ENCODE peak calls at places on chromosomes 13 and 19, in five cellular contexts. One of them, this sample, is unnamed.

GRCh38 chr13:28322256-28322895 is 172.6 kb downstream of the FLT1 start:
- DNase-seq in RWPE1: no peak
- DNase-seq in pancreas: no peak
- DNase-seq in right atrium auricular region: no peak
- DNase-seq in stomach: no peak
- DNase-seq in this sample: no peak

GRCh38 chr19:49157445-49158224 is at the start of gene TRPM4:
- DNase-seq in RWPE1: peak; percentile 84
- DNase-seq in pancreas: peak; percentile 96
- DNase-seq in right atrium auricular region: peak; percentile 93
- DNase-seq in stomach: peak; percentile 96
- DNase-seq in this sample: peak; percentile 31

GRCh38 chr13:103066079-103066880 is at the start of gene SLC10A2:
- DNase-seq in RWPE1: no peak
- DNase-seq in pancreas: no peak
- DNase-seq in right atrium auricular region: no peak
- DNase-seq in stomach: no peak
- DNase-seq in this sample: no peak

GRCh38 chr19:5580116-5580515 is 12.4 kb upstream of the TINCR start:
- DNase-seq in pancreas: no peak
- DNase-seq in right atrium auricular region: no peak
- DNase-seq in RWPE1: no peak
- DNase-seq in stomach: no peak
- DNase-seq in this sample: no peak

GRCh38 chr19:1261863-1262686 is 7.1 kb upstream of the CIRBP start:
- DNase-seq in stomach: peak; percentile 96
- DNase-seq in RWPE1: peak; percentile 60
- DNase-seq in pancreas: peak; percentile 99
- DNase-seq in right atrium auricular region: no peak
- DNase-seq in this sample: peak; percentile 23

GRCh38 chr13:104011505-104012270 is 945.5 kb upstream of the SLC10A2 start:
- DNase-seq in right atrium auricular region: no peak
- DNase-seq in pancreas: no peak
- DNase-seq in RWPE1: no peak
- DNase-seq in stomach: peak; percentile 31
- DNase-seq in this sample: no peak

GRCh38 chr19:36072081-36072480 is 17.4 kb downstream of the WDR62 start:
- DNase-seq in stomach: no peak
- DNase-seq in RWPE1: no peak
- DNase-seq in right atrium auricular region: no peak
- DNase-seq in pancreas: no peak
- DNase-seq in this sample: no peak

GRCh38 chr19:39997595-39998216 is 846 bp downstream of the ZNF546 start:
- DNase-seq in stomach: no peak
- DNase-seq in pancreas: no peak
- DNase-seq in RWPE1: no peak
- DNase-seq in right atrium auricular region: no peak
- DNase-seq in this sample: no peak

GRCh38 chr13:45219938-45220375 is 19.1 kb upstream of the KCTD4 start:
- DNase-seq in RWPE1: peak; percentile 86
- DNase-seq in stomach: no peak
- DNase-seq in pancreas: no peak
- DNase-seq in right atrium auricular region: no peak
- DNase-seq in this sample: no peak

GRCh38 chr13:83498486-83499190 is 383.6 kb downstream of the SLITRK1 start:
- DNase-seq in pancreas: no peak
- DNase-seq in RWPE1: peak; percentile 82
- DNase-seq in right atrium auricular region: no peak
- DNase-seq in stomach: no peak
- DNase-seq in this sample: no peak

GRCh38 chr13:50033696-50034095 is 18.5 kb downstream of the KCNRG start:
- DNase-seq in RWPE1: no peak
- DNase-seq in stomach: no peak
- DNase-seq in right atrium auricular region: no peak
- DNase-seq in pancreas: no peak
- DNase-seq in this sample: no peak

GRCh38 chr13:25881946-25882574 is 169.8 kb downstream of the SHISA2 start:
- DNase-seq in RWPE1: no peak
- DNase-seq in stomach: no peak
- DNase-seq in pancreas: no peak
- DNase-seq in right atrium auricular region: no peak
- DNase-seq in this sample: no peak

GRCh38 chr13:27130223-27131015 is 41.2 kb downstream of the USP12 start:
- DNase-seq in right atrium auricular region: no peak
- DNase-seq in stomach: no peak
- DNase-seq in pancreas: no peak
- DNase-seq in RWPE1: no peak
- DNase-seq in this sample: no peak

GRCh38 chr13:101447852-101448251 is 4.6 kb upstream of the ITGBL1 start:
- DNase-seq in right atrium auricular region: no peak
- DNase-seq in RWPE1: no peak
- DNase-seq in stomach: no peak
- DNase-seq in pancreas: no peak
- DNase-seq in this sample: no peak

GRCh38 chr19:3470500-3471128 is 9.7 kb downstream of the SMIM24 start:
- DNase-seq in stomach: no peak
- DNase-seq in pancreas: peak; percentile 49
- DNase-seq in right atrium auricular region: no peak
- DNase-seq in RWPE1: no peak
- DNase-seq in this sample: no peak

GRCh38 chr13:28611021-28611420 is 47.9 kb upstream of the POMP start:
- DNase-seq in stomach: no peak
- DNase-seq in right atrium auricular region: no peak
- DNase-seq in pancreas: no peak
- DNase-seq in RWPE1: no peak
- DNase-seq in this sample: no peak

GRCh38 chr13:105410602-105411001 is 1124.9 kb downstream of the EFNB2 start:
- DNase-seq in pancreas: peak; percentile 72
- DNase-seq in stomach: peak; percentile 67
- DNase-seq in right atrium auricular region: no peak
- DNase-seq in RWPE1: no peak
- DNase-seq in this sample: peak; percentile 61

GRCh38 chr13:110536006-110536693 is 25.4 kb downstream of the RAB20 start:
- DNase-seq in right atrium auricular region: no peak
- DNase-seq in pancreas: no peak
- DNase-seq in RWPE1: no peak
- DNase-seq in stomach: no peak
- DNase-seq in this sample: peak; percentile 38

GRCh38 chr13:109309625-109310363 is 476.6 kb downstream of the IRS2 start:
- DNase-seq in right atrium auricular region: no peak
- DNase-seq in pancreas: peak; percentile 34
- DNase-seq in stomach: peak; percentile 43
- DNase-seq in RWPE1: no peak
- DNase-seq in this sample: no peak

GRCh38 chr13:43293986-43294880 is 270.8 kb downstream of the DNAJC15 start:
- DNase-seq in stomach: no peak
- DNase-seq in RWPE1: no peak
- DNase-seq in pancreas: no peak
- DNase-seq in right atrium auricular region: no peak
- DNase-seq in this sample: no peak

GRCh38 chr19:1276620-1277007 is 1.3 kb downstream of the FAM174C start:
- DNase-seq in pancreas: no peak
- DNase-seq in right atrium auricular region: no peak
- DNase-seq in stomach: no peak
- DNase-seq in RWPE1: no peak
- DNase-seq in this sample: no peak

GRCh38 chr13:36154567-36155231 is 23.5 kb upstream of the DCLK1 start:
- DNase-seq in pancreas: no peak
- DNase-seq in stomach: no peak
- DNase-seq in RWPE1: no peak
- DNase-seq in right atrium auricular region: no peak
- DNase-seq in this sample: no peak

GRCh38 chr19:15934332-15935078 is at the start of gene CYP4F11:
- DNase-seq in stomach: peak; percentile 96
- DNase-seq in RWPE1: peak; percentile 89
- DNase-seq in pancreas: peak; percentile 98
- DNase-seq in right atrium auricular region: no peak
- DNase-seq in this sample: peak; percentile 45

GRCh38 chr13:79457390-79457789 is 23.6 kb upstream of the NDFIP2 start:
- DNase-seq in RWPE1: no peak
- DNase-seq in right atrium auricular region: no peak
- DNase-seq in pancreas: no peak
- DNase-seq in stomach: no peak
- DNase-seq in this sample: no peak

GRCh38 chr13:79457948-79458347 is 23.0 kb upstream of the NDFIP2 start:
- DNase-seq in RWPE1: peak; percentile 27
- DNase-seq in pancreas: no peak
- DNase-seq in stomach: no peak
- DNase-seq in right atrium auricular region: no peak
- DNase-seq in this sample: no peak

GRCh38 chr13:79455331-79455730 is 25.6 kb upstream of the NDFIP2 start:
- DNase-seq in RWPE1: no peak
- DNase-seq in right atrium auricular region: no peak
- DNase-seq in stomach: no peak
- DNase-seq in pancreas: no peak
- DNase-seq in this sample: no peak

GRCh38 chr13:79456656-79457365 is 24.1 kb upstream of the NDFIP2 start:
- DNase-seq in stomach: no peak
- DNase-seq in right atrium auricular region: no peak
- DNase-seq in RWPE1: no peak
- DNase-seq in pancreas: no peak
- DNase-seq in this sample: no peak

DNA sequence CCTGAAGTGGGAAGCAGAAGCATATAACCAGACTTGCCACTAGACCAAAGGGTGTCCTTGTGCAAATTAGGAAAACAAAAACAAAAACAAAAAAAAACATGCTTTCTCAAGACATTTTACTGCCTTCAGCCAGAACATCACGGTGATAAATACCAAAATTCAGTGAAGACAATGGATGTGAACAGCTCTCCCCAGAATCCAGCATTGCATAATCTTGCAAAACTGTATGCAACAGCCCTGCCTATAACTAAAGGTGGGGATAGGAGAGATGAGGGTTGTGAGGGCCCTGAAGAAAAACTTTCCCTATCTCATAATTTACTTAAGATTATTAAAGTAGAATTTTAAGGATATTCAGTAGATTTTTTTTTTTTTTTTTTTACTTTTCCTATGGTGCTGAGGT is 24.9 kb upstream of the NDFIP2 start:
- DNase-seq in RWPE1: no peak
- DNase-seq in pancreas: no peak
- DNase-seq in right atrium auricular region: no peak
- DNase-seq in stomach: no peak
- DNase-seq in this sample: no peak
- H3K27ac ChIP-seq in RWPE1: no peak overlapping the region
- H3K27ac ChIP-seq in pancreas: no peak overlapping the region
- H3K27ac ChIP-seq in right atrium auricular region: no peak overlapping the region
- H3K27ac ChIP-seq in stomach: no peak overlapping the region
- H3K27ac ChIP-seq in this sample: no peak overlapping the region

GRCh38 chr13:40985596-40986327 is 33.4 kb downstream of the ELF1 start:
- DNase-seq in RWPE1: no peak
- DNase-seq in stomach: no peak
- DNase-seq in right atrium auricular region: no peak
- DNase-seq in pancreas: no peak
- DNase-seq in this sample: no peak
- H3K27ac ChIP-seq in RWPE1: no peak overlapping the region
- H3K27ac ChIP-seq in stomach: peak overlapping the region; percentile 78
- H3K27ac ChIP-seq in right atrium auricular region: peak overlapping the region; percentile 83
- H3K27ac ChIP-seq in pancreas: peak overlapping the region; percentile 83
- H3K27ac ChIP-seq in this sample: peak overlapping the region; percentile 72

GRCh38 chr13:40599146-40599545 is 67.3 kb downstream of the FOXO1 start:
- DNase-seq in stomach: no peak
- DNase-seq in RWPE1: no peak
- DNase-seq in pancreas: no peak
- DNase-seq in right atrium auricular region: no peak
- DNase-seq in this sample: no peak

GRCh38 chr13:40598599-40598998 is 67.8 kb downstream of the FOXO1 start:
- DNase-seq in RWPE1: no peak
- DNase-seq in stomach: no peak
- DNase-seq in pancreas: no peak
- DNase-seq in right atrium auricular region: no peak
- DNase-seq in this sample: no peak

GRCh38 chr13:40600145-40600751 is 66.2 kb downstream of the FOXO1 start:
- DNase-seq in stomach: no peak
- DNase-seq in pancreas: no peak
- DNase-seq in right atrium auricular region: no peak
- DNase-seq in RWPE1: no peak
- DNase-seq in this sample: no peak

GRCh38 chr13:40597735-40598365 is 68.6 kb downstream of the FOXO1 start:
- DNase-seq in stomach: peak; percentile 45
- DNase-seq in pancreas: no peak
- DNase-seq in right atrium auricular region: no peak
- DNase-seq in RWPE1: no peak
- DNase-seq in this sample: no peak

GRCh38 chr13:40599722-40600121 is 66.7 kb downstream of the FOXO1 start:
- DNase-seq in right atrium auricular region: no peak
- DNase-seq in stomach: no peak
- DNase-seq in RWPE1: no peak
- DNase-seq in pancreas: no peak
- DNase-seq in this sample: no peak
- H3K27ac ChIP-seq in right atrium auricular region: no peak overlapping the region
- H3K27ac ChIP-seq in stomach: no peak overlapping the region
- H3K27ac ChIP-seq in RWPE1: no peak overlapping the region
- H3K27ac ChIP-seq in pancreas: no peak overlapping the region
- H3K27ac ChIP-seq in this sample: no peak overlapping the region

GRCh38 chr19:13506550-13506878 is 235 bp upstream of the CACNA1A start:
- DNase-seq in pancreas: no peak
- DNase-seq in RWPE1: no peak
- DNase-seq in right atrium auricular region: no peak
- DNase-seq in stomach: no peak
- DNase-seq in this sample: peak; percentile 69
- H3K27ac ChIP-seq in pancreas: no peak overlapping the region
- H3K27ac ChIP-seq in RWPE1: no peak overlapping the region
- H3K27ac ChIP-seq in right atrium auricular region: no peak overlapping the region
- H3K27ac ChIP-seq in stomach: no peak overlapping the region
- H3K27ac ChIP-seq in this sample: no peak overlapping the region

DNA sequence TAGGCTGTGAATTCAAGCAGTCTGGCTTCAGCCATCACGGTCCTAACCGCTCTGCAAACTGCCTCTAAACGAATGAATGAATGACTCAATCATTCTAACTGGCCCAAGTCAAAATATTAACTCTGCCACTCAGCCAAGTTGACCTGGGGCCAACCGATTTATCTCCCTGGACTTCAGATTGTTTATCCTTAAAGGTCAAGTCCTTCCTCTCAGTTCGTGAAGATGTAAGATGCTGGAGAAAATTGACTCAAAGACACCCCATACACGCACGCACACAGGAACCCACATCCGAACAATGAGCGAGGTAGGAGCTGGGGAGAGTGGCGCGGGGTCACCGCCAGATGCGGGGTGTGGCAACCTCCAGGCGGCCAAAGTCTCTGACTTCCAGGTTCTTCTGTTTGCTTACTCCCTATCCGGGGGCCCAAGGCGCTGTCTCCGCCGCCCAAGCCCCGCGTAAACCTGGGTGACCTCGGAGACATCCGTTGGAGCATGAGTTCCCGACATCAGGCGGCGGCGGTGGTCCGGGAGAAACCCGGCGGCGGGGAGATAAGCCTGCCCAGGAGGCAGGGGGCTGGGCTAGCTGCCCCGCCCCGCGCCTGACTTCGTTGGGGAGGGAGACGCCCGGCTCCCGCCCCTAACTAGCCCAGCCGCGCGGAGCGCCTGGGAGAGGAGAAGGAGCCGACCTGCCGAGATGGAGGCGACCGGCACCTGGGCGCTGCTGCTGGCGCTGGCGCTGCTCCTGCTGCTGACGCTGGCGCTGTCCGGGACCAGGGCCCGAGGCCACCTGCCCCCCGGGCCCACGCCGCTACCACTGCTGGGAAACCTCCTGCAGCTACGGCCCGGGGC is at the start of gene CYP2S1:
- DNase-seq in RWPE1: peak; percentile 59
- DNase-seq in right atrium auricular region: no peak
- DNase-seq in stomach: peak; percentile 72
- DNase-seq in pancreas: peak; percentile 27
- DNase-seq in this sample: no peak
- H3K27ac ChIP-seq in RWPE1: no peak within 1 kb of the TSS
- H3K27ac ChIP-seq in right atrium auricular region: no peak within 1 kb of the TSS
- H3K27ac ChIP-seq in stomach: peak within 1 kb of the TSS; percentile 70
- H3K27ac ChIP-seq in pancreas: no peak within 1 kb of the TSS
- H3K27ac ChIP-seq in this sample: no peak within 1 kb of the TSS

GRCh38 chr19:12800344-12800732 is 1.3 kb downstream of the PRDX2 start:
- DNase-seq in RWPE1: no peak
- DNase-seq in pancreas: no peak
- DNase-seq in stomach: no peak
- DNase-seq in right atrium auricular region: no peak
- DNase-seq in this sample: no peak
- H3K27ac ChIP-seq in RWPE1: peak overlapping the region; percentile 100
- H3K27ac ChIP-seq in pancreas: peak overlapping the region; percentile 29
- H3K27ac ChIP-seq in stomach: peak overlapping the region; percentile 83
- H3K27ac ChIP-seq in right atrium auricular region: peak overlapping the region; percentile 84
- H3K27ac ChIP-seq in this sample: no peak overlapping the region

This sample was measured in substantia nigra.